ENCODE peak calls at places on chromosome 19, in six cellular contexts. B is AG10803; Y is stimulated activated CD4-positive, alpha-beta T cell treated with anti-CD3 and anti-CD28 coated beads, Interleukin-1b, Interleukin-23, amount 100 ng/mL, for 24 hours; D is bronchial epithelial cell; N is esophagus squamous epithelium; I is stimulated activated CD8-positive, alpha-beta memory T cell treated with anti-CD3 and anti-CD28 coated beads, Interleukin-7, amount 100 ng/mL, for 24 hours. L is an unnamed sample.

GRCh38 chr19:2983351-2984195 is 6.2 kb downstream of the TLE6 start:
- DNase-seq in Y (no peak), B (peak), D (peak), I (no peak), N (no peak), L (no peak)

GRCh38 chr19:58154679-58155648 is 4.4 kb upstream of the ZNF329 start:
- DNase-seq in Y (peak), B (peak), D (peak), N (peak), I (peak), L (no peak)

GRCh38 chr19:10019246-10019645 is 6.0 kb downstream of the RDH8 start:
- DNase-seq in D (no peak), I (no peak), B (no peak), N (no peak), Y (no peak), L (no peak)

GRCh38 chr19:18119243-18120105 is 21.9 kb downstream of the MAST3 start:
- DNase-seq in Y (no peak), B (no peak), I (no peak), D (no peak), N (no peak), L (no peak)

GRCh38 chr19:44613295-44614168 is at the start of gene IGSF23:
- DNase-seq in N (no peak), I (no peak), D (no peak), B (no peak), Y (no peak), L (no peak)

GRCh38 chr19:10762656-10763055 is 44.8 kb downstream of the DNM2 start:
- DNase-seq in N (no peak), D (no peak), Y (no peak), I (no peak), B (no peak), L (no peak)

GRCh38 chr19:2084993-2085720 is 11.0 kb downstream of the MOB3A start:
- DNase-seq in I (peak), N (peak), B (peak), D (peak), Y (peak), L (no peak)

GRCh38 chr19:5824791-5825577 is 14.5 kb downstream of the FUT6 start:
- DNase-seq in I (no peak), B (no peak), D (no peak), Y (no peak), N (no peak), L (no peak)

GRCh38 chr19:30320466-30320865 is 51.7 kb upstream of the ZNF536 start:
- DNase-seq in Y (no peak), D (no peak), I (no peak), N (no peak), B (no peak), L (no peak)

GRCh38 chr19:2602391-2603181 is 99.9 kb downstream of the GNG7 start:
- DNase-seq in I (no peak), B (peak), D (peak), Y (no peak), N (no peak), L (no peak)

GRCh38 chr19:35005256-35005977 is 5.3 kb downstream of the GRAMD1A start:
- DNase-seq in D (no peak), Y (no peak), N (no peak), B (no peak), I (no peak), L (no peak)

GRCh38 chr19:13016628-13017305 is 21.5 kb downstream of the NFIX start:
- DNase-seq in Y (no peak), B (no peak), I (no peak), D (no peak), N (no peak), L (no peak)

GRCh38 chr19:55377356-55378131 is 918 bp downstream of the TMEM190 start:
- DNase-seq in D (no peak), N (no peak), B (no peak), Y (no peak), I (no peak), L (no peak)

GRCh38 chr19:38204096-38204495 is 19.9 kb downstream of the DPF1 start:
- DNase-seq in N (no peak), I (no peak), B (no peak), Y (no peak), D (no peak), L (no peak)

GRCh38 chr19:17286742-17287141 is 5.0 kb downstream of the ANKLE1 start:
- DNase-seq in I (no peak), Y (no peak), D (no peak), N (no peak), B (no peak), L (no peak)

GRCh38 chr19:33734913-33735312 is 61.8 kb upstream of the KCTD15 start:
- DNase-seq in B (no peak), D (no peak), Y (no peak), N (no peak), I (no peak), L (no peak)

GRCh38 chr19:2426661-2427322 is 594 bp downstream of the TIMM13 start:
- DNase-seq in Y (peak), I (no peak), N (no peak), B (peak), D (no peak), L (no peak)

L was measured in cerebellar nuclear complex.